ENCODE peak calls at places on chromosomes 16 and 17, in nine cellular contexts. C, E, N, O, S, J, Q, W and Z are unnamed samples.

GRCh38 chr17:4048218-4048617 is 84.0 kb upstream of the ATP2A3 start:
- DNase-seq in C (no peak), E (no peak), N (no peak), O (no peak), S (no peak), J (no peak), Q (no peak), W (no peak), Z (no peak)

GRCh38 chr17:40307001-40307690 is 1.8 kb upstream of the RARA start:
- DNase-seq in C (no peak), E (peak), N (no peak), O (no peak), S (peak), J (peak), Q (peak), W (peak), Z (peak)

GRCh38 chr17:2724783-2725164 is 13.2 kb upstream of the CLUH start:
- DNase-seq in C (no peak), E (peak), N (no peak), O (peak), S (peak), J (no peak), Q (no peak), W (no peak), Z (peak)

GRCh38 chr16:8730335-8730915 is 56.0 kb downstream of the ABAT start:
- DNase-seq in C (peak), E (no peak), N (no peak), O (no peak), S (no peak), J (no peak), Q (no peak), W (no peak), Z (no peak)

GRCh38 chr17:38558751-38559024 is 47.1 kb downstream of the SRCIN1 start:
- DNase-seq in C (no peak), E (no peak), N (no peak), O (peak), S (no peak), J (no peak), Q (no peak), W (no peak), Z (no peak)

GRCh38 chr16:52953215-52953614 is 99.5 kb downstream of the CHD9NB start:
- DNase-seq in C (no peak), E (no peak), N (no peak), O (no peak), S (no peak), J (no peak), Q (no peak), W (no peak), Z (peak)

GRCh38 chr17:1197781-1198490 is 18.2 kb upstream of the ABR start:
- DNase-seq in C (no peak), E (peak), N (no peak), O (peak), S (peak), J (no peak), Q (no peak), W (no peak), Z (peak)

GRCh38 chr16:788399-789126 is at the start of gene CHTF18:
- DNase-seq in C (peak), E (peak), N (peak), O (peak), S (peak), J (peak), Q (peak), W (peak), Z (peak)

GRCh38 chr16:75550211-75550662 is 5.8 kb downstream of the TMEM231 start:
- DNase-seq in C (peak), E (no peak), N (no peak), O (no peak), S (peak), J (no peak), Q (no peak), W (no peak), Z (peak)

GRCh38 chr16:50314665-50315064 is 48.3 kb downstream of the ADCY7 start:
- DNase-seq in C (no peak), E (no peak), N (no peak), O (no peak), S (no peak), J (no peak), Q (no peak), W (no peak), Z (no peak)

GRCh38 chr17:48489781-48490180 is 41.0 kb downstream of the HOXB1 start:
- DNase-seq in C (no peak), E (no peak), N (no peak), O (no peak), S (no peak), J (no peak), Q (no peak), W (no peak), Z (no peak)

GRCh38 chr17:29379084-29379811 is 10.9 kb upstream of the TAOK1 start:
- DNase-seq in C (peak), E (peak), N (no peak), O (no peak), S (no peak), J (peak), Q (no peak), W (no peak), Z (peak)

GRCh38 chr16:65415460-65415859 is 293.6 kb upstream of the CDH11 start:
- DNase-seq in C (no peak), E (peak), N (no peak), O (no peak), S (peak), J (no peak), Q (no peak), W (no peak), Z (no peak)

GRCh38 chr17:31919802-31920525 is 16.8 kb upstream of the SUZ12 start:
- DNase-seq in C (no peak), E (no peak), N (no peak), O (no peak), S (peak), J (no peak), Q (no peak), W (no peak), Z (no peak)

GRCh38 chr16:2818278-2818876 is 1.3 kb downstream of the PRSS21 start:
- DNase-seq in C (no peak), E (no peak), N (no peak), O (peak), S (no peak), J (no peak), Q (no peak), W (no peak), Z (no peak)

GRCh38 chr16:85689285-85689949 is 663 bp upstream of the GINS2 start:
- DNase-seq in C (peak), E (no peak), N (no peak), O (no peak), S (no peak), J (peak), Q (no peak), W (no peak), Z (no peak)

GRCh38 chr17:76579281-76579680 is 6.4 kb downstream of the ST6GALNAC2 start:
- DNase-seq in C (no peak), E (no peak), N (no peak), O (no peak), S (no peak), J (no peak), Q (no peak), W (no peak), Z (no peak)

GRCh38 chr17:7889166-7889584 is 586 bp downstream of the CHD3 start:
- DNase-seq in C (peak), E (peak), N (peak), O (peak), S (peak), J (peak), Q (peak), W (peak), Z (peak)

GRCh38 chr16:85400305-85401205 is 212.6 kb upstream of the GSE1 start:
- DNase-seq in C (no peak), E (no peak), N (no peak), O (peak), S (no peak), J (no peak), Q (no peak), W (no peak), Z (peak)

GRCh38 chr17:28716740-28717577 is 709 bp downstream of the RAB34 start:
- DNase-seq in C (no peak), E (peak), N (peak), O (peak), S (peak), J (peak), Q (peak), W (no peak), Z (peak)

GRCh38 chr17:607341-608060 is 107.1 kb downstream of the VPS53 start:
- DNase-seq in C (no peak), E (no peak), N (no peak), O (no peak), S (no peak), J (no peak), Q (no peak), W (no peak), Z (no peak)

GRCh38 chr17:57697891-57698708 is 47.0 kb downstream of the CCDC182 start:
- DNase-seq in C (no peak), E (no peak), N (no peak), O (peak), S (no peak), J (no peak), Q (no peak), W (no peak), Z (peak)

GRCh38 chr16:57977418-57978069 is 6.6 kb upstream of the CNGB1 start:
- DNase-seq in C (no peak), E (no peak), N (no peak), O (no peak), S (no peak), J (no peak), Q (no peak), W (no peak), Z (no peak)

GRCh38 chr16:87412996-87413421 is 20.9 kb downstream of the MAP1LC3B start:
- DNase-seq in C (no peak), E (no peak), N (no peak), O (no peak), S (no peak), J (no peak), Q (no peak), W (no peak), Z (no peak)

GRCh38 chr16:30658731-30659506 is 688 bp downstream of the FBRS start:
- DNase-seq in C (peak), E (peak), N (peak), O (no peak), S (peak), J (peak), Q (peak), W (peak), Z (peak)

GRCh38 chr16:78170360-78170928 is 71.0 kb downstream of the WWOX start:
- DNase-seq in C (no peak), E (no peak), N (no peak), O (no peak), S (no peak), J (no peak), Q (no peak), W (no peak), Z (no peak)

GRCh38 chr17:27512511-27513346 is 56.5 kb downstream of the KSR1 start:
- DNase-seq in C (no peak), E (no peak), N (no peak), O (no peak), S (no peak), J (no peak), Q (no peak), W (no peak), Z (no peak)

GRCh38 chr16:2471016-2471652 is at the start of gene NTN3:
- DNase-seq in C (no peak), E (no peak), N (no peak), O (no peak), S (no peak), J (no peak), Q (no peak), W (no peak), Z (no peak)

GRCh38 chr17:12342609-12343248 is 322.1 kb downstream of the MAP2K4 start:
- DNase-seq in C (no peak), E (no peak), N (no peak), O (no peak), S (peak), J (no peak), Q (no peak), W (no peak), Z (peak)

GRCh38 chr17:6394055-6394454 is 40.9 kb downstream of the AIPL1 start:
- DNase-seq in C (no peak), E (no peak), N (no peak), O (no peak), S (no peak), J (no peak), Q (no peak), W (no peak), Z (no peak)

GRCh38 chr16:11683140-11683539 is 14.9 kb downstream of the SNN start:
- DNase-seq in C (no peak), E (no peak), N (no peak), O (no peak), S (no peak), J (no peak), Q (no peak), W (no peak), Z (no peak)

GRCh38 chr17:22217135-22217534 is 524.8 kb downstream of the KCNJ18 start:
- DNase-seq in C (no peak), E (no peak), N (no peak), O (no peak), S (no peak), J (no peak), Q (no peak), W (no peak), Z (no peak)

GRCh38 chr16:12092347-12092882 is 115.9 kb downstream of the SNX29 start:
- DNase-seq in C (no peak), E (peak), N (peak), O (no peak), S (peak), J (peak), Q (peak), W (peak), Z (no peak)

GRCh38 chr16:16047761-16048160 is 98.3 kb downstream of the ABCC1 start:
- DNase-seq in C (no peak), E (no peak), N (no peak), O (no peak), S (no peak), J (no peak), Q (no peak), W (no peak), Z (no peak)

GRCh38 chr16:25343976-25344375 is 86.3 kb upstream of the ZKSCAN2 start:
- DNase-seq in C (no peak), E (no peak), N (no peak), O (no peak), S (no peak), J (no peak), Q (no peak), W (no peak), Z (no peak)

GRCh38 chr17:70187383-70187782 is 18.1 kb downstream of the KCNJ2 start:
- DNase-seq in C (no peak), E (peak), N (no peak), O (no peak), S (no peak), J (no peak), Q (no peak), W (no peak), Z (no peak)

GRCh38 chr17:78789149-78789662 is 7.1 kb upstream of the CYTH1 start:
- DNase-seq in C (no peak), E (no peak), N (no peak), O (no peak), S (no peak), J (no peak), Q (no peak), W (no peak), Z (no peak)